ENCODE peak calls at places on chromosomes 6 and 20, in six cellular contexts. A is activated naive CD4-positive, alpha-beta T cell; T is T-helper 1 cell; S is EH; Z is GM12864; E is NCI-H1092. B is an unnamed sample.

GRCh38 chr6:146928503-146928902 is 275.7 kb upstream of the STXBP5 start:
- DNase-seq in S (no peak), E (no peak), A (no peak), T (no peak), Z (no peak), B (no peak)

GRCh38 chr6:155301867-155302266 is 12.4 kb downstream of the TFB1M start:
- DNase-seq in E (no peak), A (no peak), S (peak; percentile 74), Z (no peak), T (no peak), B (no peak)

GRCh38 chr6:84921891-84922290 is 157.5 kb upstream of the TBX18 start:
- DNase-seq in A (no peak), S (no peak), E (peak; percentile 7), T (no peak), Z (no peak), B (no peak)

GRCh38 chr6:82348130-82348529 is 15.5 kb upstream of the TPBG start:
- DNase-seq in S (peak; percentile 11), T (no peak), E (no peak), Z (no peak), A (no peak), B (no peak)

GRCh38 chr6:124984668-124985338 is 22.6 kb downstream of the RNF217 start:
- DNase-seq in E (no peak), T (no peak), S (peak; percentile 63), Z (no peak), A (no peak), B (no peak)

GRCh38 chr6:143784316-143784715 is 58.8 kb upstream of the LTV1 start:
- DNase-seq in A (no peak), T (no peak), S (peak; percentile 25), Z (no peak), E (no peak), B (no peak)

GRCh38 chr6:25229671-25230321 is 49.4 kb upstream of the CARMIL1 start:
- DNase-seq in E (no peak), S (peak; percentile 97), T (no peak), A (no peak), Z (no peak), B (no peak)

GRCh38 chr6:160667854-160668481 is 3.9 kb upstream of the LPA start:
- DNase-seq in E (no peak), Z (peak; percentile 12), T (peak; percentile 7), A (no peak), S (no peak), B (peak; percentile 40)

GRCh38 chr6:73264446-73264845 is 1.4 kb upstream of the KHDC1 start:
- DNase-seq in S (peak; percentile 2), E (no peak), T (no peak), Z (no peak), A (no peak), B (no peak)

GRCh38 chr6:98486052-98486451 is 348.3 kb upstream of the POU3F2 start:
- DNase-seq in S (no peak), E (no peak), T (no peak), Z (no peak), A (no peak), B (no peak)

GRCh38 chr6:11093065-11093590 is 506 bp upstream of the SMIM13 start:
- DNase-seq in S (no peak), Z (peak; percentile 71), T (no peak), A (no peak), E (no peak), B (peak; percentile 36)

GRCh38 chr20:40251284-40251932 is 437.6 kb downstream of the MAFB start:
- DNase-seq in A (no peak), S (peak; percentile 51), T (no peak), Z (no peak), E (no peak), B (no peak)

GRCh38 chr6:84428300-84428907 is 201.0 kb upstream of the CEP162 start:
- DNase-seq in S (peak; percentile 68), T (no peak), Z (no peak), A (no peak), E (peak; percentile 0), B (peak; percentile 17)

GRCh38 chr6:37433657-37434271 is 743 bp downstream of the CMTR1 start:
- DNase-seq in T (peak; percentile 12), A (no peak), E (no peak), Z (peak; percentile 37), S (peak; percentile 41), B (peak; percentile 52)

GRCh38 chr20:38789503-38790209 is 15.8 kb upstream of the PPP1R16B start:
- DNase-seq in S (peak; percentile 62), E (no peak), Z (no peak), T (no peak), A (no peak), B (no peak)

GRCh38 chr6:98875375-98875774 is 41.0 kb downstream of the POU3F2 start:
- DNase-seq in A (no peak), T (no peak), S (no peak), Z (no peak), E (no peak), B (no peak)

GRCh38 chr6:15922510-15923307 is 206.2 kb upstream of the MYLIP start:
- DNase-seq in A (no peak), E (no peak), Z (no peak), T (no peak), S (peak; percentile 60), B (no peak)

GRCh38 chr20:62507991-62508640 is 32.3 kb upstream of the GATA5 start:
- DNase-seq in E (no peak), T (no peak), S (no peak), A (no peak), Z (no peak), B (no peak)

GRCh38 chr6:137677714-137678113 is 183.5 kb upstream of the OLIG3 start:
- DNase-seq in S (no peak), Z (no peak), A (no peak), E (no peak), T (no peak), B (no peak)

GRCh38 chr6:48701572-48701971 is 590.6 kb upstream of the PTCHD4 start:
- DNase-seq in A (no peak), Z (no peak), E (no peak), T (no peak), S (no peak), B (no peak)

GRCh38 chr6:10763006-10763405 is 15.4 kb downstream of the TMEM14B start:
- DNase-seq in E (no peak), S (no peak), Z (no peak), A (no peak), T (no peak), B (no peak)

GRCh38 chr20:24815196-24815815 is 133.8 kb upstream of the CST7 start:
- DNase-seq in S (no peak), Z (no peak), A (no peak), E (no peak), T (no peak), B (no peak)

GRCh38 chr6:144285548-144285797 is 338 bp downstream of the UTRN start:
- DNase-seq in E (no peak), S (no peak), T (no peak), A (no peak), Z (no peak), B (peak; percentile 35)

GRCh38 chr20:63277466-63278272 is 5.1 kb downstream of the ARFGAP1 start:
- DNase-seq in E (no peak), T (no peak), Z (no peak), S (no peak), A (no peak), B (no peak)

GRCh38 chr6:113809818-113810217 is 47.3 kb upstream of the MARCKS start:
- DNase-seq in A (no peak), S (no peak), E (no peak), T (no peak), Z (peak; percentile 76), B (no peak)

GRCh38 chr6:1608976-1609661 is 596 bp upstream of the FOXC1 start:
- DNase-seq in Z (no peak), T (no peak), S (peak; percentile 47), E (no peak), A (no peak), B (no peak)

GRCh38 chr6:103875221-103875620 is 984.5 kb downstream of the HACE1 start:
- DNase-seq in S (no peak), Z (no peak), E (no peak), A (no peak), T (no peak), B (no peak)

GRCh38 chr20:52747736-52748135 is 224.4 kb upstream of the TSHZ2 start:
- DNase-seq in T (no peak), Z (no peak), S (no peak), A (no peak), E (no peak), B (no peak)

GRCh38 chr20:46388201-46388836 is 18.1 kb downstream of the ELMO2 start:
- DNase-seq in A (no peak), T (no peak), Z (no peak), E (no peak), S (no peak), B (no peak)

GRCh38 chr6:82179415-82179814 is 68.1 kb downstream of the IBTK start:
- DNase-seq in S (no peak), T (no peak), Z (no peak), A (no peak), E (no peak), B (no peak)

GRCh38 chr6:156778615-156779205 is 1.5 kb downstream of the ARID1B start:
- DNase-seq in Z (no peak), S (peak; percentile 64), T (peak; percentile 55), A (no peak), E (peak; percentile 15), B (peak; percentile 67)

GRCh38 chr6:125752773-125753172 is 3.3 kb downstream of the HEY2 start:
- DNase-seq in T (no peak), S (no peak), E (no peak), A (no peak), Z (no peak), B (no peak)

GRCh38 chr6:13769655-13770053 is 44.7 kb downstream of the MCUR1 start:
- DNase-seq in Z (no peak), A (no peak), S (no peak), E (no peak), T (peak; percentile 12), B (peak; percentile 48)

GRCh38 chr6:73704260-73704659 is 8.3 kb downstream of the CD109 start:
- DNase-seq in S (peak; percentile 99), Z (no peak), T (no peak), E (no peak), A (no peak), B (peak; percentile 64)

GRCh38 chr20:38935285-38935684 is 9.1 kb downstream of the FAM83D start:
- DNase-seq in S (peak; percentile 23), A (no peak), E (no peak), T (no peak), Z (no peak), B (no peak)

GRCh38 chr20:35776513-35777101 is 4.8 kb downstream of the PHF20 start:
- DNase-seq in S (peak; percentile 54), A (no peak), T (no peak), E (peak; percentile 1), Z (no peak), B (no peak)

GRCh38 chr6:169498887-169499513 is 202.8 kb downstream of the WDR27 start:
- DNase-seq in Z (no peak), A (no peak), E (no peak), S (no peak), T (no peak), B (no peak)

GRCh38 chr6:148231572-148231971 is 111.1 kb upstream of the SASH1 start:
- DNase-seq in A (no peak), E (no peak), S (peak; percentile 93), Z (no peak), T (no peak), B (no peak)

B was measured in stimulated activated naive CD8-positive, alpha-beta T cell treated with anti-CD3 and anti-CD28 coated beads, Interleukin-15, Interleukin-2, amounts not matched to agents 100 U/mL and 50 U/mL, for 24 hours.